ENCODE peak calls at places on chromosomes 3 and 15, in five cellular contexts. L is Peyer's patch; W is activated CD4-positive, alpha-beta T cell treated with anti-CD3 and anti-CD28 coated beads, Interleukin-2, amount 50 U/mL, for 4 hours; A is progenitor cell of endocrine pancreas; E is A549. V is an unnamed sample.
A peak's percentile ranks its signal among the peaks of the same experiment; 100 is the strongest.

GRCh38 chr3:152853196-152853595 is 18.3 kb downstream of the P2RY1 start:
- DNase-seq in L (no peak), W (no peak), A (no peak), E (no peak), V (no peak)

GRCh38 chr3:43455233-43455632 is 166.6 kb downstream of the ANO10 start:
- DNase-seq in L (no peak), W (no peak), A (no peak), E (peak; percentile 30), V (peak; percentile 1)

GRCh38 chr3:64451283-64452012 is 226.2 kb upstream of the PRICKLE2 start:
- DNase-seq in L (no peak), W (no peak), A (no peak), E (no peak), V (no peak)

GRCh38 chr3:29441422-29441821 is 160.6 kb downstream of the RBMS3 start:
- DNase-seq in L (no peak), W (no peak), A (no peak), E (no peak), V (no peak)

GRCh38 chr3:50604628-50605588 is 6.7 kb downstream of the CISH start:
- DNase-seq in L (no peak), W (no peak), A (no peak), E (no peak), V (no peak)

GRCh38 chr3:186901135-186901734 is 29.1 kb upstream of the ST6GAL1 start:
- DNase-seq in L (no peak), W (no peak), A (no peak), E (peak; percentile 4), V (no peak)

GRCh38 chr15:28919679-28920655 is 34.2 kb downstream of the APBA2 start:
- DNase-seq in L (no peak), W (no peak), A (no peak), E (no peak), V (no peak)

GRCh38 chr3:81910244-81910852 is 148.9 kb upstream of the GBE1 start:
- DNase-seq in L (no peak), W (no peak), A (no peak), E (peak; percentile 39), V (peak; percentile 28)

GRCh38 chr3:58497074-58497473 is 5.2 kb downstream of the KCTD6 start:
- DNase-seq in L (no peak), W (no peak), A (no peak), E (no peak), V (no peak)

GRCh38 chr3:89467886-89468479 is 360.6 kb downstream of the EPHA3 start:
- DNase-seq in L (no peak), W (no peak), A (no peak), E (no peak), V (no peak)

GRCh38 chr15:40112789-40113188 is 4.1 kb upstream of the BMF start:
- DNase-seq in L (no peak), W (no peak), A (no peak), E (no peak), V (no peak)

GRCh38 chr3:16122661-16123060 is 51.8 kb upstream of the GALNT15 start:
- DNase-seq in L (no peak), W (no peak), A (no peak), E (no peak), V (no peak)

GRCh38 chr3:184777566-184778356 is 34.2 kb upstream of the VPS8 start:
- DNase-seq in L (peak; percentile 98), W (peak; percentile 80), A (peak; percentile 81), E (peak; percentile 91), V (peak; percentile 92)

GRCh38 chr15:63462053-63462452 is 42.3 kb upstream of the USP3 start:
- DNase-seq in L (no peak), W (no peak), A (no peak), E (peak; percentile 53), V (no peak)

GRCh38 chr3:10995871-10996270 is 3.3 kb downstream of the SLC6A1 start:
- DNase-seq in L (no peak), W (no peak), A (no peak), E (no peak), V (no peak)

GRCh38 chr15:100653608-100654007 is 51.2 kb downstream of the ASB7 start:
- DNase-seq in L (no peak), W (no peak), A (no peak), E (no peak), V (no peak)

GRCh38 chr3:117563063-117563462 is 853.5 kb downstream of the TUSC7 start:
- DNase-seq in L (no peak), W (no peak), A (no peak), E (no peak), V (no peak)

GRCh38 chr3:29335438-29335837 is 54.6 kb downstream of the RBMS3 start:
- DNase-seq in L (peak; percentile 70), W (no peak), A (no peak), E (peak; percentile 89), V (peak; percentile 82)

GRCh38 chr3:47250309-47251060 is 32.1 kb downstream of the KIF9 start:
- DNase-seq in L (no peak), W (no peak), A (no peak), E (peak; percentile 41), V (peak; percentile 6)

GRCh38 chr15:101723161-101723873 is 956 bp downstream of the TARS3 start:
- DNase-seq in L (peak; percentile 90), W (peak; percentile 15), A (no peak), E (no peak), V (peak; percentile 69)

GRCh38 chr15:48090666-48091065 is 30.1 kb upstream of the SLC24A5 start:
- DNase-seq in L (no peak), W (no peak), A (no peak), E (no peak), V (no peak)

GRCh38 chr3:134348524-134348923 is 25.7 kb downstream of the AMOTL2 start:
- DNase-seq in L (no peak), W (no peak), A (no peak), E (no peak), V (peak; percentile 18)

GRCh38 chr3:194312186-194312742 is 38.9 kb downstream of the CPN2 start:
- DNase-seq in L (no peak), W (no peak), A (no peak), E (no peak), V (no peak)

GRCh38 chr3:9102240-9102841 is 139.1 kb upstream of the RAD18 start:
- DNase-seq in L (no peak), W (no peak), A (no peak), E (no peak), V (no peak)

GRCh38 chr3:177602601-177603136 is 405.4 kb upstream of the TBL1XR1 start:
- DNase-seq in L (no peak), W (no peak), A (no peak), E (no peak), V (no peak)

GRCh38 chr3:196942915-196943277 is 568 bp upstream of the NCBP2 start:
- DNase-seq in L (no peak), W (no peak), A (no peak), E (no peak), V (no peak)

GRCh38 chr3:62670351-62670750 is 204.9 kb downstream of the CADPS start:
- DNase-seq in L (no peak), W (no peak), A (no peak), E (no peak), V (no peak)

GRCh38 chr3:158802399-158803023 is 657 bp downstream of the MFSD1 start:
- DNase-seq in L (peak; percentile 58), W (no peak), A (no peak), E (no peak), V (no peak)

GRCh38 chr15:99503411-99503810 is 62.4 kb upstream of the MEF2A start:
- DNase-seq in L (no peak), W (no peak), A (no peak), E (no peak), V (no peak)

GRCh38 chr15:82830427-82831173 is 21.2 kb downstream of the WHAMM start:
- DNase-seq in L (no peak), W (no peak), A (no peak), E (no peak), V (no peak)

GRCh38 chr3:105806361-105806760 is 62.5 kb downstream of the CBLB start:
- DNase-seq in L (no peak), W (no peak), A (no peak), E (peak; percentile 68), V (no peak)

GRCh38 chr15:57504599-57504940 is 87.1 kb upstream of the MYZAP start:
- DNase-seq in L (no peak), W (no peak), A (no peak), E (no peak), V (no peak)

GRCh38 chr3:179148446-179149238 is 485 bp downstream of the PIK3CA start:
- DNase-seq in L (peak; percentile 69), W (peak; percentile 67), A (peak; percentile 40), E (peak; percentile 18), V (peak; percentile 47)

GRCh38 chr3:190566043-190566933 is 52.4 kb downstream of the IL1RAP start:
- DNase-seq in L (peak; percentile 69), W (peak; percentile 23), A (no peak), E (peak; percentile 98), V (peak; percentile 96)